ENCODE peak calls at places on chromosomes 13 and 19, in six cellular contexts. S, W, T, I, F and P are unnamed samples.

GRCh38 chr19:6772028-6772865 is at the start of gene VAV1:
- DNase-seq in S (no peak), W (peak; percentile 81), T (no peak), I (no peak), F (no peak), P (peak; percentile 4)

GRCh38 chr19:38004100-38004504 is 97.1 kb downstream of the SIPA1L3 start:
- DNase-seq in S (no peak), W (no peak), T (no peak), I (no peak), F (no peak), P (no peak)

GRCh38 chr19:42069619-42070293 is at the start of gene GRIK5:
- DNase-seq in S (peak; percentile 41), W (no peak), T (no peak), I (peak; percentile 65), F (no peak), P (peak; percentile 34)

GRCh38 chr13:25943081-25943480 is 108.7 kb downstream of the SHISA2 start:
- DNase-seq in S (no peak), W (no peak), T (no peak), I (no peak), F (no peak), P (no peak)

GRCh38 chr19:53101518-53101917 is 1.7 kb downstream of the ZNF160 start:
- DNase-seq in S (no peak), W (no peak), T (no peak), I (no peak), F (no peak), P (no peak)

GRCh38 chr13:21696865-21697448 is 26.1 kb downstream of the FGF9 start:
- DNase-seq in S (no peak), W (no peak), T (no peak), I (no peak), F (no peak), P (no peak)

GRCh38 chr19:50300814-50301606 is 28.2 kb downstream of the KCNC3 start:
- DNase-seq in S (no peak), W (no peak), T (peak; percentile 23), I (no peak), F (no peak), P (no peak)

GRCh38 chr13:97369269-97369893 is 64.6 kb upstream of the RAP2A start:
- DNase-seq in S (no peak), W (no peak), T (no peak), I (no peak), F (no peak), P (no peak)

GRCh38 chr19:9741476-9742171 is 26.9 kb downstream of the ZNF846 start:
- DNase-seq in S (no peak), W (no peak), T (no peak), I (no peak), F (no peak), P (no peak)

GRCh38 chr19:41859618-41860418 is at the start of gene RPS19:
- DNase-seq in S (peak; percentile 98), W (peak; percentile 99), T (peak; percentile 97), I (peak; percentile 99), F (peak; percentile 96), P (peak; percentile 98)

GRCh38 chr19:10692673-10693264 is 8.5 kb upstream of the QTRT1 start:
- DNase-seq in S (no peak), W (no peak), T (no peak), I (no peak), F (no peak), P (no peak)

GRCh38 chr19:5042556-5042955 is 73.6 kb downstream of the KDM4B start:
- DNase-seq in S (no peak), W (no peak), T (no peak), I (peak; percentile 43), F (no peak), P (no peak)

GRCh38 chr19:14428882-14429416 is 4.2 kb upstream of the PKN1 start:
- DNase-seq in S (no peak), W (no peak), T (no peak), I (no peak), F (no peak), P (no peak)

GRCh38 chr13:111789011-111789410 is 277.9 kb upstream of the SOX1 start:
- DNase-seq in S (no peak), W (no peak), T (no peak), I (no peak), F (no peak), P (no peak)

GRCh38 chr13:114099918-114100445 is 32.4 kb downstream of the RASA3 start:
- DNase-seq in S (no peak), W (peak; percentile 20), T (peak; percentile 11), I (peak; percentile 87), F (no peak), P (no peak)

GRCh38 chr13:59658027-59658735 is 505.5 kb downstream of the DIAPH3 start:
- DNase-seq in S (no peak), W (no peak), T (no peak), I (peak; percentile 41), F (no peak), P (no peak)

GRCh38 chr19:33883869-33884519 is 87.3 kb downstream of the KCTD15 start:
- DNase-seq in S (no peak), W (no peak), T (no peak), I (peak; percentile 21), F (no peak), P (no peak)

GRCh38 chr19:21694171-21694906 is 73.0 kb downstream of the ZNF100 start:
- DNase-seq in S (no peak), W (no peak), T (no peak), I (no peak), F (no peak), P (no peak)

GRCh38 chr19:42178791-42179500 is 38.5 kb downstream of the DEDD2 start:
- DNase-seq in S (no peak), W (no peak), T (no peak), I (no peak), F (no peak), P (no peak)

GRCh38 chr19:33332248-33332647 is 29.9 kb upstream of the CEBPA start:
- DNase-seq in S (no peak), W (no peak), T (no peak), I (no peak), F (no peak), P (no peak)

GRCh38 chr19:52258426-52258825 is 11.0 kb upstream of the ZNF766 start:
- DNase-seq in S (no peak), W (no peak), T (no peak), I (no peak), F (no peak), P (no peak)

GRCh38 chr13:101516262-101516661 is 63.8 kb downstream of the ITGBL1 start:
- DNase-seq in S (no peak), W (no peak), T (no peak), I (no peak), F (no peak), P (no peak)

GRCh38 chr19:30163663-30164062 is 208.5 kb upstream of the ZNF536 start:
- DNase-seq in S (no peak), W (no peak), T (no peak), I (no peak), F (no peak), P (no peak)

GRCh38 chr19:40309666-40310065 is 24.5 kb upstream of the AKT2 start:
- DNase-seq in S (no peak), W (no peak), T (no peak), I (no peak), F (no peak), P (no peak)

GRCh38 chr13:20519887-20520286 is 5.8 kb downstream of the CRYL1 start:
- DNase-seq in S (no peak), W (no peak), T (no peak), I (no peak), F (no peak), P (no peak)

GRCh38 chr13:50420720-50421456 is 405.6 kb downstream of the KCNRG start:
- DNase-seq in S (no peak), W (no peak), T (no peak), I (no peak), F (no peak), P (no peak)

GRCh38 chr19:28435551-28436261 is 777.2 kb downstream of the UQCRFS1 start:
- DNase-seq in S (no peak), W (no peak), T (no peak), I (no peak), F (no peak), P (no peak)

GRCh38 chr13:30466358-30466714 is 600 bp upstream of the HMGB1 start:
- DNase-seq in S (no peak), W (no peak), T (no peak), I (peak; percentile 55), F (no peak), P (no peak)

GRCh38 chr19:15631817-15632216 is 8.9 kb upstream of the CYP4F3 start:
- DNase-seq in S (no peak), W (peak; percentile 25), T (peak; percentile 15), I (peak; percentile 6), F (no peak), P (no peak)

GRCh38 chr13:100315522-100315921 is 226.6 kb downstream of the PCCA start:
- DNase-seq in S (no peak), W (no peak), T (no peak), I (no peak), F (no peak), P (no peak)

GRCh38 chr19:33878912-33879810 is 82.5 kb downstream of the KCTD15 start:
- DNase-seq in S (no peak), W (no peak), T (no peak), I (no peak), F (no peak), P (no peak)

GRCh38 chr19:9531933-9532332 is 6.5 kb downstream of the ZNF426 start:
- DNase-seq in S (no peak), W (no peak), T (no peak), I (no peak), F (no peak), P (no peak)